ENCODE peak calls at places on chromosomes 1 and 21, in ten cellular contexts. P is iPS-NIHi11, Z is NCI-H1092, X is heart right ventricle, I is NAMALWA, B is aorta, O is ACHN, T is hippocampal formation, C is MV-4-11, E is HS-5. U is an unnamed sample.
A peak's percentile ranks its signal among the peaks of the same experiment; 100 is the strongest.

GRCh38 chr1:241551759-241552638 is 19.8 kb downstream of the KMO start:
- DNase-seq in P (no peak), Z (no peak), X (no peak), I (peak; percentile 37), B (no peak), O (no peak), T (peak; percentile 8), C (peak; percentile 98), E (no peak), U (no peak)

GRCh38 chr21:17780539-17780938 is 38.6 kb downstream of the C21orf91 start:
- DNase-seq in P (no peak), Z (no peak), X (no peak), I (no peak), B (no peak), O (no peak), T (no peak), C (peak; percentile 63), E (no peak), U (no peak)

GRCh38 chr1:240111558-240111957 is 19.9 kb downstream of the FMN2 start:
- DNase-seq in P (no peak), Z (no peak), X (no peak), I (peak; percentile 9), B (no peak), O (no peak), T (no peak), C (no peak), E (no peak), U (no peak)

GRCh38 chr1:156089704-156090103 is 7.4 kb upstream of the MEX3A start:
- DNase-seq in P (no peak), Z (no peak), X (no peak), I (no peak), B (no peak), O (no peak), T (no peak), C (peak; percentile 16), E (no peak), U (no peak)

GRCh38 chr21:37071561-37072238 is 1.2 kb downstream of the PIGP start:
- DNase-seq in P (no peak), Z (no peak), X (peak; percentile 47), I (peak; percentile 28), B (peak; percentile 82), O (peak; percentile 24), T (no peak), C (peak; percentile 20), E (no peak), U (no peak)

GRCh38 chr1:23477359-23478144 is 6.4 kb downstream of the ASAP3 start:
- DNase-seq in P (no peak), Z (no peak), X (no peak), I (no peak), B (no peak), O (no peak), T (no peak), C (no peak), E (no peak), U (no peak)

GRCh38 chr1:68081775-68082283 is 31.4 kb upstream of the DIRAS3 start:
- DNase-seq in P (no peak), Z (no peak), X (no peak), I (no peak), B (no peak), O (no peak), T (no peak), C (no peak), E (no peak), U (no peak)

GRCh38 chr1:226654046-226654445 is 85.0 kb downstream of the ITPKB start:
- DNase-seq in P (peak; percentile 58), Z (no peak), X (no peak), I (peak; percentile 45), B (no peak), O (no peak), T (no peak), C (no peak), E (no peak), U (no peak)

GRCh38 chr1:228735871-228736586 is 750 bp downstream of the RHOU start:
- DNase-seq in P (peak; percentile 47), Z (peak; percentile 45), X (peak; percentile 56), I (no peak), B (peak; percentile 84), O (peak; percentile 8), T (no peak), C (peak; percentile 3), E (no peak), U (no peak)

GRCh38 chr1:107788189-107788588 is 176.8 kb downstream of the VAV3 start:
- DNase-seq in P (no peak), Z (no peak), X (no peak), I (no peak), B (no peak), O (no peak), T (no peak), C (no peak), E (no peak), U (no peak)

GRCh38 chr1:13828454-13829151 is 128.6 kb downstream of the PRDM2 start:
- DNase-seq in P (peak; percentile 91), Z (peak; percentile 28), X (no peak), I (peak; percentile 55), B (no peak), O (peak; percentile 15), T (no peak), C (no peak), E (no peak), U (no peak)

GRCh38 chr1:167678422-167678821 is 43.4 kb upstream of the MPZL1 start:
- DNase-seq in P (no peak), Z (no peak), X (no peak), I (no peak), B (no peak), O (no peak), T (no peak), C (no peak), E (no peak), U (no peak)

GRCh38 chr1:66271904-66272254 is 262.1 kb upstream of the SGIP1 start:
- DNase-seq in P (no peak), Z (no peak), X (peak; percentile 65), I (no peak), B (peak; percentile 76), O (peak; percentile 15), T (no peak), C (no peak), E (no peak), U (peak; percentile 56)

GRCh38 chr1:167083871-167084270 is 6.3 kb downstream of the GPA33 start:
- DNase-seq in P (no peak), Z (no peak), X (no peak), I (no peak), B (no peak), O (no peak), T (no peak), C (no peak), E (no peak), U (no peak)

GRCh38 chr1:91699339-91699970 is 186.5 kb downstream of the TGFBR3 start:
- DNase-seq in P (no peak), Z (no peak), X (no peak), I (no peak), B (no peak), O (no peak), T (no peak), C (no peak), E (peak; percentile 88), U (peak; percentile 42)

GRCh38 chr1:1331068-1331965 is at the start of gene TAS1R3:
- DNase-seq in P (no peak), Z (no peak), X (no peak), I (no peak), B (no peak), O (no peak), T (no peak), C (no peak), E (no peak), U (no peak)

GRCh38 chr1:224505454-224506093 is 71.0 kb upstream of the WDR26 start:
- DNase-seq in P (no peak), Z (no peak), X (no peak), I (no peak), B (no peak), O (no peak), T (no peak), C (no peak), E (no peak), U (no peak)

GRCh38 chr1:48741380-48741779 is 35.3 kb downstream of the BEND5 start:
- DNase-seq in P (no peak), Z (no peak), X (no peak), I (no peak), B (no peak), O (no peak), T (no peak), C (no peak), E (no peak), U (no peak)

GRCh38 chr1:108830119-108831008 is 26.5 kb downstream of the AKNAD1 start:
- DNase-seq in P (no peak), Z (no peak), X (peak; percentile 73), I (no peak), B (peak; percentile 92), O (no peak), T (peak; percentile 34), C (peak; percentile 81), E (peak; percentile 87), U (peak; percentile 93)

GRCh38 chr1:35851175-35851869 is 31.7 kb upstream of the AGO1 start:
- DNase-seq in P (no peak), Z (no peak), X (no peak), I (no peak), B (no peak), O (no peak), T (peak; percentile 12), C (no peak), E (no peak), U (no peak)

GRCh38 chr1:21326861-21327344 is 36.6 kb upstream of the ECE1 start:
- DNase-seq in P (no peak), Z (no peak), X (peak; percentile 58), I (no peak), B (peak; percentile 85), O (no peak), T (no peak), C (no peak), E (no peak), U (no peak)

U was measured in HS-27A.